ENCODE peak calls at places on chromosomes 2 and 18, in six cellular contexts. One of them, this sample, is unnamed.

GRCh38 chr2:27720004-27720551 is 51.4 kb upstream of the MRPL33 start:
- DNase-seq in astrocyte: peak
- DNase-seq in GM03348: peak
- DNase-seq in T-cell: no peak
- DNase-seq in BE2C: peak
- DNase-seq in adrenal gland: peak
- DNase-seq in this sample: no peak

GRCh38 chr2:99971326-99971965 is 170.9 kb downstream of the AFF3 start:
- DNase-seq in T-cell: no peak
- DNase-seq in adrenal gland: no peak
- DNase-seq in BE2C: no peak
- DNase-seq in GM03348: no peak
- DNase-seq in astrocyte: peak
- DNase-seq in this sample: no peak

GRCh38 chr18:36427831-36428230 is 130.3 kb downstream of the FHOD3 start:
- DNase-seq in adrenal gland: no peak
- DNase-seq in GM03348: no peak
- DNase-seq in T-cell: no peak
- DNase-seq in BE2C: no peak
- DNase-seq in astrocyte: no peak
- DNase-seq in this sample: no peak

GRCh38 chr2:63544017-63544627 is 44.2 kb downstream of the WDPCP start:
- DNase-seq in T-cell: no peak
- DNase-seq in adrenal gland: no peak
- DNase-seq in astrocyte: no peak
- DNase-seq in GM03348: peak
- DNase-seq in BE2C: no peak
- DNase-seq in this sample: peak

GRCh38 chr2:71534201-71534600 is 80.8 kb downstream of the DYSF start:
- DNase-seq in BE2C: no peak
- DNase-seq in adrenal gland: no peak
- DNase-seq in astrocyte: no peak
- DNase-seq in GM03348: no peak
- DNase-seq in T-cell: no peak
- DNase-seq in this sample: no peak

GRCh38 chr18:61954347-61954746 is 61.5 kb upstream of the RNF152 start:
- DNase-seq in adrenal gland: no peak
- DNase-seq in T-cell: no peak
- DNase-seq in astrocyte: no peak
- DNase-seq in GM03348: no peak
- DNase-seq in BE2C: no peak
- DNase-seq in this sample: no peak

GRCh38 chr18:46497129-46497528 is 159.9 kb downstream of the LOXHD1 start:
- DNase-seq in astrocyte: peak
- DNase-seq in adrenal gland: peak
- DNase-seq in BE2C: no peak
- DNase-seq in T-cell: no peak
- DNase-seq in GM03348: no peak
- DNase-seq in this sample: peak

GRCh38 chr2:157418215-157418614 is 25.7 kb downstream of the CYTIP start:
- DNase-seq in astrocyte: no peak
- DNase-seq in adrenal gland: no peak
- DNase-seq in T-cell: no peak
- DNase-seq in BE2C: no peak
- DNase-seq in GM03348: no peak
- DNase-seq in this sample: no peak

GRCh38 chr2:29309090-29310054 is 194.2 kb downstream of the CLIP4 start:
- DNase-seq in T-cell: peak
- DNase-seq in GM03348: peak
- DNase-seq in BE2C: peak
- DNase-seq in astrocyte: peak
- DNase-seq in adrenal gland: peak
- DNase-seq in this sample: peak

GRCh38 chr2:167869200-167869599 is 378.2 kb downstream of the STK39 start:
- DNase-seq in BE2C: no peak
- DNase-seq in astrocyte: no peak
- DNase-seq in T-cell: no peak
- DNase-seq in adrenal gland: no peak
- DNase-seq in GM03348: no peak
- DNase-seq in this sample: no peak

GRCh38 chr2:233386382-233387041 is 32.2 kb downstream of the DGKD start:
- DNase-seq in adrenal gland: no peak
- DNase-seq in GM03348: peak
- DNase-seq in astrocyte: peak
- DNase-seq in BE2C: no peak
- DNase-seq in T-cell: no peak
- DNase-seq in this sample: no peak

GRCh38 chr2:145065278-145065677 is 545.4 kb upstream of the ZEB2 start:
- DNase-seq in adrenal gland: no peak
- DNase-seq in astrocyte: no peak
- DNase-seq in BE2C: no peak
- DNase-seq in GM03348: no peak
- DNase-seq in T-cell: no peak
- DNase-seq in this sample: no peak

GRCh38 chr2:39728941-39729351 is 50.1 kb downstream of the THUMPD2 start:
- DNase-seq in BE2C: peak
- DNase-seq in adrenal gland: no peak
- DNase-seq in astrocyte: peak
- DNase-seq in GM03348: peak
- DNase-seq in T-cell: no peak
- DNase-seq in this sample: peak

GRCh38 chr2:170258382-170258781 is 80.4 kb downstream of the MYO3B start:
- DNase-seq in BE2C: no peak
- DNase-seq in adrenal gland: no peak
- DNase-seq in GM03348: no peak
- DNase-seq in astrocyte: no peak
- DNase-seq in T-cell: no peak
- DNase-seq in this sample: no peak

GRCh38 chr18:34806527-34806926 is 96.4 kb downstream of the DTNA start:
- DNase-seq in T-cell: no peak
- DNase-seq in GM03348: no peak
- DNase-seq in BE2C: no peak
- DNase-seq in adrenal gland: no peak
- DNase-seq in astrocyte: no peak
- DNase-seq in this sample: no peak

GRCh38 chr2:169480079-169480465 is 778 bp downstream of the BBS5 start:
- DNase-seq in T-cell: no peak
- DNase-seq in adrenal gland: no peak
- DNase-seq in GM03348: peak
- DNase-seq in BE2C: no peak
- DNase-seq in astrocyte: no peak
- DNase-seq in this sample: no peak

GRCh38 chr2:24015562-24016375 is 5.9 kb downstream of the MFSD2B start:
- DNase-seq in adrenal gland: no peak
- DNase-seq in BE2C: no peak
- DNase-seq in T-cell: no peak
- DNase-seq in astrocyte: peak
- DNase-seq in GM03348: peak
- DNase-seq in this sample: no peak

GRCh38 chr2:65514555-65515195 is 82.3 kb upstream of the SPRED2 start:
- DNase-seq in astrocyte: peak
- DNase-seq in GM03348: peak
- DNase-seq in BE2C: no peak
- DNase-seq in T-cell: no peak
- DNase-seq in adrenal gland: no peak
- DNase-seq in this sample: no peak

GRCh38 chr2:69242651-69243051 is 144.4 kb downstream of the GFPT1 start:
- DNase-seq in BE2C: no peak
- DNase-seq in astrocyte: no peak
- DNase-seq in GM03348: peak
- DNase-seq in adrenal gland: no peak
- DNase-seq in T-cell: no peak
- DNase-seq in this sample: no peak

GRCh38 chr2:234075521-234075915 is 25.0 kb downstream of the SPP2 start:
- DNase-seq in BE2C: no peak
- DNase-seq in astrocyte: no peak
- DNase-seq in GM03348: no peak
- DNase-seq in T-cell: no peak
- DNase-seq in adrenal gland: no peak
- DNase-seq in this sample: no peak

GRCh38 chr2:142562900-142563299 is 314.6 kb upstream of the KYNU start:
- DNase-seq in adrenal gland: no peak
- DNase-seq in GM03348: no peak
- DNase-seq in BE2C: no peak
- DNase-seq in T-cell: no peak
- DNase-seq in astrocyte: no peak
- DNase-seq in this sample: no peak

GRCh38 chr2:167386694-167387093 is 498.4 kb downstream of the XIRP2 start:
- DNase-seq in astrocyte: no peak
- DNase-seq in GM03348: no peak
- DNase-seq in BE2C: no peak
- DNase-seq in T-cell: no peak
- DNase-seq in adrenal gland: no peak
- DNase-seq in this sample: no peak

GRCh38 chr2:237874585-237875161 is 15.2 kb downstream of the RAMP1 start:
- DNase-seq in T-cell: no peak
- DNase-seq in GM03348: peak
- DNase-seq in astrocyte: peak
- DNase-seq in adrenal gland: no peak
- DNase-seq in BE2C: no peak
- DNase-seq in this sample: no peak

GRCh38 chr2:17747684-17748452 is 5.7 kb downstream of the SMC6 start:
- DNase-seq in GM03348: no peak
- DNase-seq in astrocyte: peak
- DNase-seq in T-cell: no peak
- DNase-seq in adrenal gland: no peak
- DNase-seq in BE2C: no peak
- DNase-seq in this sample: no peak

GRCh38 chr2:217743980-217744761 is 258.6 kb downstream of the TNS1 start:
- DNase-seq in T-cell: no peak
- DNase-seq in BE2C: no peak
- DNase-seq in adrenal gland: no peak
- DNase-seq in astrocyte: no peak
- DNase-seq in GM03348: peak
- DNase-seq in this sample: no peak

GRCh38 chr18:9613550-9614400 is 584 bp downstream of the PPP4R1 start:
- DNase-seq in BE2C: peak
- DNase-seq in adrenal gland: peak
- DNase-seq in T-cell: peak
- DNase-seq in astrocyte: no peak
- DNase-seq in GM03348: peak
- DNase-seq in this sample: peak

GRCh38 chr2:123791716-123792115 is 233.4 kb upstream of the CNTNAP5 start:
- DNase-seq in T-cell: no peak
- DNase-seq in BE2C: peak
- DNase-seq in adrenal gland: no peak
- DNase-seq in astrocyte: no peak
- DNase-seq in GM03348: no peak
- DNase-seq in this sample: no peak

GRCh38 chr2:241553981-241554380 is 4.6 kb upstream of the BOK start:
- DNase-seq in T-cell: no peak
- DNase-seq in GM03348: no peak
- DNase-seq in BE2C: peak
- DNase-seq in adrenal gland: no peak
- DNase-seq in astrocyte: no peak
- DNase-seq in this sample: no peak